ENCODE peak calls at places on chromosomes 1 and 21, in eight cellular contexts. E, R, K, M, A, P, S and Z are unnamed samples.
A peak's percentile ranks its signal among the peaks of the same experiment; 100 is the strongest.

GRCh38 chr1:62774971-62775578 is 8.9 kb upstream of the ATG4C start:
- DNase-seq in E (no peak), R (no peak), K (no peak), M (no peak), A (no peak), P (no peak), S (no peak), Z (no peak)

GRCh38 chr1:157117527-157118057 is 18.0 kb upstream of the ETV3L start:
- DNase-seq in E (no peak), R (no peak), K (no peak), M (peak; percentile 62), A (no peak), P (no peak), S (no peak), Z (no peak)

GRCh38 chr1:42937141-42937696 is 21.4 kb downstream of the SLC2A1 start:
- DNase-seq in E (peak; percentile 51), R (no peak), K (no peak), M (no peak), A (no peak), P (no peak), S (no peak), Z (peak; percentile 65)

GRCh38 chr1:48001696-48002095 is 4.5 kb upstream of the TRABD2B start:
- DNase-seq in E (no peak), R (no peak), K (no peak), M (no peak), A (no peak), P (no peak), S (no peak), Z (no peak)

GRCh38 chr1:38003261-38004250 is 1.8 kb downstream of the FHL3 start:
- DNase-seq in E (no peak), R (peak; percentile 38), K (no peak), M (no peak), A (peak; percentile 44), P (no peak), S (no peak), Z (no peak)

GRCh38 chr1:26317612-26318337 is at the start of gene CD52:
- DNase-seq in E (peak; percentile 72), R (no peak), K (no peak), M (peak; percentile 80), A (no peak), P (peak; percentile 38), S (peak; percentile 53), Z (peak; percentile 27)

GRCh38 chr1:66445492-66446181 is 88.3 kb upstream of the SGIP1 start:
- DNase-seq in E (peak; percentile 57), R (peak; percentile 55), K (no peak), M (peak; percentile 21), A (no peak), P (peak; percentile 42), S (peak; percentile 45), Z (peak; percentile 19)

GRCh38 chr1:211490821-211491415 is 1.0 kb downstream of the RD3 start:
- DNase-seq in E (no peak), R (no peak), K (no peak), M (no peak), A (no peak), P (no peak), S (no peak), Z (no peak)

GRCh38 chr1:51240096-51240495 is 4.0 kb downstream of the RNF11 start:
- DNase-seq in E (no peak), R (no peak), K (no peak), M (no peak), A (no peak), P (no peak), S (no peak), Z (no peak)

GRCh38 chr1:108068141-108068540 is 103.2 kb upstream of the VAV3 start:
- DNase-seq in E (no peak), R (peak; percentile 42), K (no peak), M (no peak), A (no peak), P (no peak), S (no peak), Z (no peak)

GRCh38 chr1:21220815-21221214 is 44.1 kb upstream of the EIF4G3 start:
- DNase-seq in E (no peak), R (no peak), K (no peak), M (no peak), A (no peak), P (no peak), S (no peak), Z (no peak)

GRCh38 chr1:115377411-115377810 is 39.4 kb upstream of the NGF start:
- DNase-seq in E (no peak), R (no peak), K (no peak), M (no peak), A (peak; percentile 24), P (no peak), S (no peak), Z (no peak)

GRCh38 chr1:39688706-39689105 is 2.5 kb downstream of the HPCAL4 start:
- DNase-seq in E (no peak), R (no peak), K (no peak), M (no peak), A (no peak), P (no peak), S (no peak), Z (no peak)

GRCh38 chr1:184199036-184199796 is 147.7 kb downstream of the TSEN15 start:
- DNase-seq in E (no peak), R (no peak), K (no peak), M (no peak), A (peak; percentile 23), P (no peak), S (no peak), Z (no peak)

GRCh38 chr1:173478099-173478555 is 992 bp downstream of the PRDX6 start:
- DNase-seq in E (no peak), R (peak; percentile 45), K (peak; percentile 28), M (no peak), A (peak; percentile 72), P (peak; percentile 77), S (no peak), Z (no peak)

GRCh38 chr1:186915555-186915954 is 86.8 kb downstream of the PLA2G4A start:
- DNase-seq in E (no peak), R (no peak), K (no peak), M (no peak), A (no peak), P (no peak), S (no peak), Z (no peak)

GRCh38 chr1:52554756-52555155 is 1.9 kb upstream of the TUT4 start:
- DNase-seq in E (no peak), R (no peak), K (no peak), M (no peak), A (no peak), P (no peak), S (no peak), Z (no peak)

GRCh38 chr21:44353200-44353970 is at the start of gene TRPM2:
- DNase-seq in E (peak; percentile 21), R (peak; percentile 99), K (peak; percentile 64), M (no peak), A (peak; percentile 54), P (peak; percentile 85), S (no peak), Z (peak; percentile 56)